ENCODE peak calls at places on chromosome 4, in eight cellular contexts. R is LoVo; Z is fibroblast of the aortic adventitia; M is COR-L47; W is stimulated activated CD4-positive, alpha-beta T cell treated with anti-CD3 and anti-CD28 coated beads, Interleukin-1b, Interleukin-23, amount 100 ng/mL, for 24 hours; O is AG10803; D is iris pigment epithelial cell; H is stimulated activated CD8-positive, alpha-beta memory T cell treated with anti-CD3 and anti-CD28 coated beads, Interleukin-4, amount 100 ng/mL, for 4 hours. K is an unnamed sample.

GRCh38 chr4:170089743-170090666 is at the start of gene AADAT:
- DNase-seq in W (no peak), O (peak), R (peak), Z (peak), D (peak), M (peak), H (no peak), K (peak)

GRCh38 chr4:186248643-186249042 is 17.3 kb upstream of the F11 start:
- DNase-seq in M (no peak), R (no peak), W (no peak), Z (no peak), D (no peak), O (no peak), H (no peak), K (no peak)

GRCh38 chr4:76943790-76944189 is 5.8 kb upstream of the SEPTIN11 start:
- DNase-seq in W (no peak), Z (no peak), R (no peak), D (no peak), M (no peak), H (no peak), O (no peak), K (no peak)

GRCh38 chr4:74874785-74875367 is 58.0 kb upstream of the PARM1 start:
- DNase-seq in D (peak), O (peak), M (peak), H (no peak), Z (peak), R (peak), W (peak), K (no peak)

GRCh38 chr4:118682928-118683327 is 2.3 kb upstream of the METTL14 start:
- DNase-seq in H (no peak), M (peak), Z (peak), R (peak), O (peak), W (no peak), D (peak), K (no peak)

GRCh38 chr4:168071304-168071703 is 21.0 kb upstream of the ANXA10 start:
- DNase-seq in D (no peak), R (no peak), M (no peak), Z (no peak), H (no peak), O (no peak), W (no peak), K (no peak)

GRCh38 chr4:152258804-152259708 is 276.8 kb downstream of the FBXW7 start:
- DNase-seq in M (no peak), D (peak), R (peak), H (no peak), W (no peak), Z (peak), O (peak), K (no peak)

GRCh38 chr4:38327174-38327573 is 336.8 kb upstream of the KLF3 start:
- DNase-seq in D (no peak), Z (no peak), M (no peak), R (no peak), W (no peak), H (no peak), O (no peak), K (no peak)

GRCh38 chr4:12846368-12846767 is 637.8 kb downstream of the RAB28 start:
- DNase-seq in M (peak), O (no peak), Z (no peak), W (no peak), H (no peak), D (no peak), R (no peak), K (no peak)

GRCh38 chr4:80184791-80185756 is 12.2 kb upstream of the PRDM8 start:
- DNase-seq in Z (no peak), D (no peak), W (no peak), R (no peak), H (no peak), O (no peak), M (no peak), K (peak)

GRCh38 chr4:100721490-100721889 is 203.7 kb upstream of the EMCN start:
- DNase-seq in H (no peak), W (no peak), M (no peak), O (no peak), R (no peak), Z (no peak), D (no peak), K (no peak)

GRCh38 chr4:169266081-169266480 is 4.7 kb downstream of the SH3RF1 start:
- DNase-seq in Z (no peak), W (no peak), M (no peak), R (no peak), H (no peak), O (no peak), D (no peak), K (no peak)

GRCh38 chr4:3437998-3438846 is 3.5 kb upstream of the HGFAC start:
- DNase-seq in H (no peak), M (no peak), R (no peak), Z (no peak), D (no peak), O (no peak), W (no peak), K (no peak)

GRCh38 chr4:85778809-85779124 is 303.8 kb downstream of the ARHGAP24 start:
- DNase-seq in H (no peak), R (no peak), M (no peak), Z (peak), D (peak), W (no peak), O (peak), K (no peak)

GRCh38 chr4:19945979-19946380 is 305.7 kb upstream of the SLIT2 start:
- DNase-seq in O (peak), W (no peak), R (no peak), Z (peak), M (no peak), H (no peak), D (peak), K (no peak)

GRCh38 chr4:48333587-48333986 is 7.7 kb upstream of the SLAIN2 start:
- DNase-seq in W (no peak), Z (no peak), H (no peak), O (peak), M (no peak), D (no peak), R (no peak), K (no peak)

GRCh38 chr4:101158136-101158485 is 189.2 kb downstream of the PPP3CA start:
- DNase-seq in R (no peak), D (no peak), H (no peak), Z (no peak), W (no peak), O (peak), M (no peak), K (no peak)

GRCh38 chr4:82797048-82797590 is 1.5 kb downstream of the SCD5 start:
- DNase-seq in O (no peak), M (no peak), D (no peak), R (no peak), W (no peak), Z (no peak), H (no peak), K (no peak)

GRCh38 chr4:45662996-45663395 is 460.9 kb downstream of the GABRG1 start:
- DNase-seq in W (no peak), R (peak), H (no peak), Z (peak), O (peak), D (peak), M (peak), K (no peak)

GRCh38 chr4:114318309-114318708 is 280.3 kb upstream of the UGT8 start:
- DNase-seq in R (no peak), M (no peak), D (peak), Z (no peak), O (peak), W (no peak), H (no peak), K (no peak)

GRCh38 chr4:162285753-162286152 is 122.0 kb upstream of the FSTL5 start:
- DNase-seq in O (no peak), H (no peak), Z (no peak), R (no peak), W (no peak), M (no peak), D (no peak), K (peak)

GRCh38 chr4:1296324-1297022 is 6.8 kb downstream of the MAEA start:
- DNase-seq in M (no peak), R (no peak), D (no peak), Z (no peak), W (no peak), H (no peak), O (no peak), K (peak)

GRCh38 chr4:169189372-169189771 is 81.4 kb downstream of the SH3RF1 start:
- DNase-seq in M (no peak), H (no peak), W (no peak), D (no peak), R (no peak), O (no peak), Z (no peak), K (no peak)